ENCODE peak calls at places on chromosomes 4 and X, in four cellular contexts. U is HepG2, F is GM12878, X is H1. D is an unnamed sample.
A peak's percentile ranks its signal among the peaks of the same experiment; 100 is the strongest.

GRCh38 chrX:13607996-13608365 is 38.6 kb downstream of the EGFL6 start:
- DNase-seq in X (no peak), F (no peak), U (no peak), D (no peak)

GRCh38 chr4:186660403-186660802 is 63.3 kb downstream of the FAT1 start:
- DNase-seq in U (no peak), F (no peak), X (no peak), D (no peak)

GRCh38 chr4:176791591-176792347 is 953 bp downstream of the VEGFC start:
- DNase-seq in F (no peak), U (no peak), X (peak; percentile 58), D (peak; percentile 39)

GRCh38 chr4:23887989-23888388 is 1.9 kb downstream of the PPARGC1A start:
- DNase-seq in X (no peak), U (no peak), F (no peak), D (no peak)

GRCh38 chrX:118520206-118520857 is 24.7 kb downstream of the DOCK11 start:
- DNase-seq in U (no peak), F (no peak), X (no peak), D (no peak)

GRCh38 chr4:54386270-54386669 is 157.2 kb downstream of the PDGFRA start:
- DNase-seq in F (no peak), U (no peak), X (no peak), D (no peak)

GRCh38 chr4:129346760-129347159 is 250.8 kb downstream of the C4orf33 start:
- DNase-seq in F (no peak), U (no peak), X (no peak), D (no peak)

GRCh38 chrX:22389544-22390243 is 117.0 kb downstream of the CBLL2 start:
- DNase-seq in F (no peak), U (no peak), X (no peak), D (peak; percentile 16)

GRCh38 chr4:67465763-67466052 is 79.6 kb downstream of the CENPC start:
- DNase-seq in U (no peak), F (no peak), X (no peak), D (no peak)

GRCh38 chr4:8130346-8131066 is 28.1 kb downstream of the ABLIM2 start:
- DNase-seq in F (no peak), X (no peak), U (no peak), D (no peak)

GRCh38 chr4:141054446-141054845 is 78.8 kb downstream of the RNF150 start:
- DNase-seq in X (no peak), F (no peak), U (no peak), D (no peak)

GRCh38 chr4:117385531-117385930 is 300.2 kb upstream of the TRAM1L1 start:
- DNase-seq in X (no peak), F (no peak), U (no peak), D (no peak)

DNA sequence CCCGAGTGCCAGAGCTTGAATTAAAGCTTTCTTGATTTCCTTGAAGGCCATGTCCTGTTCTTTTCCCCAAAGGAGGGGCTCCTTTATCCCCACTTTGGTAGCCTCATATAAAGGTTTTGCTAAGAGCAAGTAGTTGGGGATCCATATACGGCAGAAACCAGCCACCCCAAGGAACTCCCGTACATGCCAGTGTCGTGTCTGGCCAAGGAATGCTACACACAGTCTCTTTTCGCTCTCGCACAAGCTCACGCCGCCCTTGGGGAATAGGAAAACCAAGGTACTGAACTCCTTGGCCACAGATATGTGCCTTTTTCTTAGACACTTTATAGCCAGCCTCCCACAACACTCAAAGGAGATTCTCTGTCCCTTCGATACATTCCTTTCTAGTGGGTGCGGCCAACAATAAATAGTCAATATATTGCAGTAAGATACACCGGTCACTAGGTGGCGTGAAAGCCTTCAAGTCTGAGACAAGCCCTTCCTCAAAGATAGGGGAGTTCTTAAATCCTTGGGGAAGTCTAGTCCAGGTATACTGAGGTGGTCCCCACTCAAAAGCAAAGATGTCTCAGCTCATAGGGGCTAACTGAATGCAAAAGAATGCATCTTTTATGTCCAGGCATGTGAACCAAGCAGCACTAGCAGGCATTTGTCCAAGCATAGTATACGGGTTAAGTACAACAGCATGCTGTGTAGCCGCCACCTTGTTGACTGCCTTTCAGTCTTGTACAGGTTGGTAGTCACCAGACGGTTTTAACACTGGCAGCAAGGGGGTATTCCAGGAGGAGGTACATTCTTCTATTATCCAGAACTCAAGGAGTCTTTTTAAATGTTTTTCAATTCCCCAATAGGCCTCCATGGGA is 57.8 kb upstream of the XAGE1B start:
- DNase-seq in U (peak; percentile 39), X (peak; percentile 39), F (peak; percentile 2), D (peak; percentile 42)
- TF ChIP-seq SP1 in U (no peak), X (no peak), F (no peak), D (no peak)

GRCh38 chr4:11354531-11354930 is 74.2 kb downstream of the HS3ST1 start:
- DNase-seq in F (no peak), U (no peak), X (no peak), D (no peak)
- TF ChIP-seq SUZ12 in F (no peak), U (no peak), X (no peak), D (no peak)

GRCh38 chr4:2407991-2408342 is 10.5 kb downstream of the ZFYVE28 start:
- DNase-seq in U (no peak), X (no peak), F (no peak), D (no peak)

GRCh38 chr4:2408976-2409375 is 9.5 kb downstream of the ZFYVE28 start:
- DNase-seq in X (no peak), U (no peak), F (no peak), D (no peak)

GRCh38 chr4:2406920-2407319 is 11.5 kb downstream of the ZFYVE28 start:
- DNase-seq in X (no peak), F (no peak), U (no peak), D (no peak)

GRCh38 chr4:2409381-2409783 is 9.1 kb downstream of the ZFYVE28 start:
- DNase-seq in U (no peak), X (no peak), F (no peak), D (no peak)

GRCh38 chr4:2408401-2408958 is 10.0 kb downstream of the ZFYVE28 start:
- DNase-seq in X (no peak), F (no peak), U (no peak), D (no peak)
- TF ChIP-seq SP1 in X (no peak), F (no peak), U (no peak), D (no peak)

DNA sequence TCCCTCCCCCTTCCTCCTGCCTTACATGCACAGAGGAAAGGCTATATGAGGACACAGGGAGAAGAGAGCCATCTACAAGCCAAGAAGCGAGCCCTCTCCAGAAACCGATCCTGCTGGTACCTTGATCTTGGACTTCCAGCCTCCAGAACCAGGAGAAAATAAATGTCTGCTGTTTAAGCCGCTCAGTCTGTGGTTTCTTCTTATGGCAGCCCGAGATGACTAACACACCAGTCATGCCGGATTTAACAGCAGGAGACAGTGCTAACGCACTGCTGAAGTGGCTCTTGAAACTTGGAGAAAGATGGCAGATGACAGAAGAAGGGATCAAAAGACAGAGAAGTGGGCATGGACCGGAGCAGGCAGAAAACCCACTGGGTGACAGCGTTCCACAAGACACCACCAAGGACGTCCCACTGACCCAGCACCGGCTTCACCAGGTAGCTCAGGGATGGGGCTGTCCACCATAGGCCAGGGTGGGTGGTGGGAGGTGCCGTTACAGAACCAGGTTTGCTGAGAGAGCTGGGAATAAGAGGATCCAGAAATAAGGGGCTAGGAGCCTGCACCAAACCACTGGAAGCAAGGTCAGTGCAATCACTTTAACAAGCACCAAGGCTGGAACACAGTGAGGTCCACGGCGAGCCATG is 6.2 kb upstream of the MAN2B2 start:
- DNase-seq in F (no peak), U (no peak), X (no peak), D (no peak)
- TF ChIP-seq SUZ12 in F (no peak), U (no peak), X (no peak), D (no peak)

GRCh38 chrX:123081766-123082165 is 102.3 kb upstream of the GRIA3 start:
- DNase-seq in X (no peak), F (no peak), U (no peak), D (no peak)

GRCh38 chrX:123084797-123085196 is 99.3 kb upstream of the GRIA3 start:
- DNase-seq in F (no peak), U (peak; percentile 74), X (no peak), D (no peak)

GRCh38 chrX:123085311-123085940 is 98.7 kb upstream of the GRIA3 start:
- DNase-seq in U (peak; percentile 75), X (no peak), F (no peak), D (no peak)

GRCh38 chrX:123086768-123087167 is 97.3 kb upstream of the GRIA3 start:
- DNase-seq in X (no peak), U (no peak), F (no peak), D (no peak)

GRCh38 chrX:123083924-123084323 is 100.2 kb upstream of the GRIA3 start:
- DNase-seq in U (no peak), F (no peak), X (no peak), D (no peak)
- TF ChIP-seq SP1 in U (no peak), F (no peak), X (no peak), D (no peak)

GRCh38 chr4:110527156-110527555 is 51.2 kb downstream of the ENPEP start:
- DNase-seq in F (no peak), U (no peak), X (no peak), D (no peak)

GRCh38 chr4:110533940-110534339 is 58.0 kb downstream of the ENPEP start:
- DNase-seq in F (no peak), X (no peak), U (peak; percentile 74), D (peak; percentile 39)

GRCh38 chr4:110533590-110533910 is 57.6 kb downstream of the ENPEP start:
- DNase-seq in U (no peak), F (no peak), X (no peak), D (no peak)

DNA sequence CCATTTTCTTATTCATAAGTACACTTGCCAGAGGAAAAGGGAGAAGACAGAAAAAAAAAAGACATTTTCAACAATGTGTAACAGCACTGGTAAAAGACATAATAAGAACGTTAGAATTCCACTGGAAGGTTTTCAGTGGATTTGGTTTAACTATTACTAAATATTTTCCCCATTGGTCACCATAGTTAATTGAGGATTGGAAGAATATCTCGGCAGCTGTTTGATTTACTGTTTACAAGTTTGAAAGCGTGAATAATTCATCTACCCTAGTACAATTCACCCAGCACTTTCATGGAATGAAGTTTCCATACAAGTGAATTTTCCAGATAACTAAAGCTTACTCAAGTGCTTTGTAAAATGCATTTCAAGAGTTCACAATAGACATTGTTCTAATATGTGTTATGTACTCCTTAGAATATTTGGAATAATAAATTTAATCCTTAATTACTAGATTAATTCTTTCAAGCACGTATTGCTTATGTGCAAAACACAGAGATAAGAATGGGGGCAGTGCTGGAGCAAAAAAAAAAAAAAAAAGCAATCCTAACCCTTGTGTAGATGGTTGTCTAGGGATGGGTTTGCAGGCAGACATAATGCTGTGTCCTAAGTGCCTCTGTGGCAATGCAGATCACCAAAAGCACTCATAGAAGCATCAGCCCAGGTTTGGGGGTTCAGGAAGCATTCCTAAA is 57.1 kb downstream of the ENPEP start:
- DNase-seq in U (no peak), X (no peak), F (no peak), D (no peak)
- TF ChIP-seq SUZ12 in U (no peak), X (no peak), F (no peak), D (no peak)

DNA sequence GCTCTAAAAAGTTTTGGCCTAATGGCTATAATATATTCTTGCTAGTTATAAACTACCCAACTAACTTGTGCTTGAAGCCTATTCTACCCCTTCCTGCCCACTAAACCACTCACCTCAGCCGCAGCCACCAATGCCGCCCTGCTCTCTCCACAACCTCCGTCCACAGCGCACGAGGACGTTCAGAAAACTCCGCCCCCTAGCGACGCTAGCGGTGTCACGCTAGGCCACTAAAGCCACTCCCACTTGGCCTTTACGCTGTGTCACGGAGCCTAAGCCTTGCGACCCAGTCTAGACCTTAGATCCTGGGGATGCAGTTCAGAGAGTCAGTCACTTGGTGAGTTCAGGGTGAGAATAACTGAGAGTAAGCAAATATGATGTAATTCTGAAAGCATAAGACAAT is at the start of gene TEX11:
- DNase-seq in U (peak; percentile 3), X (peak; percentile 63), F (no peak), D (no peak)
- TF ChIP-seq SP1 in U (no peak), X (no peak), F (no peak), D (no peak)